ENCODE peak calls at places on chromosome 20, in eight cellular contexts. G is ovary, N is NB4, J is adrenal gland, K is body of pancreas, D is right lobe of liver, L is tibial nerve, O is upper lobe of left lung. T is an unnamed sample.

GRCh38 chr20:43840382-43841070 is 74.1 kb upstream of the TOX2 start:
- DNase-seq in G (no peak), N (peak), J (no peak), K (no peak), D (no peak), L (no peak), O (no peak), T (peak)

GRCh38 chr20:25313608-25314007 is 65.7 kb downstream of the PYGB start:
- DNase-seq in G (no peak), N (no peak), J (no peak), K (no peak), D (no peak), L (no peak), O (no peak), T (no peak)

GRCh38 chr20:42945194-42945593 is 244.5 kb downstream of the PTPRT start:
- DNase-seq in G (no peak), N (no peak), J (no peak), K (no peak), D (no peak), L (no peak), O (no peak), T (no peak)

GRCh38 chr20:46965477-46965876 is 70.8 kb downstream of the EYA2 start:
- DNase-seq in G (no peak), N (no peak), J (no peak), K (no peak), D (peak), L (no peak), O (no peak), T (no peak)

GRCh38 chr20:1469925-1470571 is 3.4 kb upstream of the NSFL1C start:
- DNase-seq in G (peak), N (peak), J (peak), K (peak), D (peak), L (peak), O (peak), T (peak)

GRCh38 chr20:36094497-36094896 is 60.0 kb upstream of the EPB41L1 start:
- DNase-seq in G (no peak), N (no peak), J (no peak), K (no peak), D (no peak), L (no peak), O (no peak), T (no peak)

GRCh38 chr20:38197217-38198008 is 32.3 kb upstream of the TGM2 start:
- DNase-seq in G (no peak), N (no peak), J (no peak), K (no peak), D (no peak), L (no peak), O (no peak), T (no peak)

GRCh38 chr20:20665933-20666332 is 46.5 kb downstream of the RALGAPA2 start:
- DNase-seq in G (no peak), N (no peak), J (no peak), K (no peak), D (no peak), L (no peak), O (no peak), T (no peak)

GRCh38 chr20:43681468-43681942 is 14.6 kb downstream of the MYBL2 start:
- DNase-seq in G (no peak), N (peak), J (no peak), K (peak), D (no peak), L (no peak), O (no peak), T (peak)

GRCh38 chr20:6768228-6769185 is 1.0 kb downstream of the BMP2 start:
- DNase-seq in G (peak), N (peak), J (peak), K (peak), D (peak), L (peak), O (peak), T (no peak)

GRCh38 chr20:31537859-31538245 is 23.6 kb downstream of the HM13 start:
- DNase-seq in G (no peak), N (no peak), J (no peak), K (no peak), D (no peak), L (no peak), O (no peak), T (no peak)

GRCh38 chr20:11331096-11331495 is 586.6 kb upstream of the BTBD3 start:
- DNase-seq in G (no peak), N (no peak), J (no peak), K (no peak), D (no peak), L (no peak), O (no peak), T (no peak)

GRCh38 chr20:34472246-34472925 is 43.8 kb upstream of the DYNLRB1 start:
- DNase-seq in G (no peak), N (peak), J (no peak), K (no peak), D (no peak), L (no peak), O (no peak), T (peak)

GRCh38 chr20:31966991-31967655 is 828 bp upstream of the XKR7 start:
- DNase-seq in G (no peak), N (no peak), J (no peak), K (no peak), D (no peak), L (no peak), O (no peak), T (no peak)

GRCh38 chr20:25579081-25579770 is 6.1 kb downstream of the NINL start:
- DNase-seq in G (no peak), N (no peak), J (no peak), K (no peak), D (no peak), L (no peak), O (no peak), T (no peak)

GRCh38 chr20:48928832-48929725 is 7.6 kb downstream of the ARFGEF2 start:
- DNase-seq in G (no peak), N (no peak), J (no peak), K (no peak), D (no peak), L (no peak), O (no peak), T (no peak)

GRCh38 chr20:40962733-40963504 is 65.7 kb upstream of the TOP1 start:
- DNase-seq in G (peak), N (peak), J (peak), K (peak), D (peak), L (peak), O (peak), T (peak)

GRCh38 chr20:24672181-24672880 is 202.9 kb downstream of the SYNDIG1 start:
- DNase-seq in G (no peak), N (no peak), J (no peak), K (no peak), D (no peak), L (no peak), O (no peak), T (no peak)

GRCh38 chr20:59933296-59933848 is at the start of gene SYCP2:
- DNase-seq in G (no peak), N (no peak), J (peak), K (peak), D (peak), L (no peak), O (peak), T (peak)

DNA sequence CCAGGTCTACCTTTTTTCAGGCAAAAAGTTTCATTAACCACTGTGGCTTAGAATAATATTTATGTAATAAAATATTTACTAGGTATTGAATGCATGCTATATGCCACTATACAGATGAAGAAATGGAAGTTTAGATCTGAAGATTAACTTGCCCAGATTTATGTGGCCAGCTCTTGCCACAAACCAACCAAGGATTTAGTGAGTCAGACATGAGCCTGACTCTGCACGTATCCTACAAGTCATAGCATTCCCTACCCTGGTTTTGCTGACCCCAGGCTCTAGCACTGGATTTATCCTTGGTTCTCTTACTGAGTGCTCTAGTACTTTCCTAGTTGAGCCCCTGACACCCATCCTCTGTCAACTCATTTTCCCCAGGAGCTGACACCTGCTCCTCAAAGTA is 75.4 kb downstream of the ANKEF1 start:
- DNase-seq in G (no peak), N (no peak), J (no peak), K (no peak), D (no peak), L (no peak), O (no peak), T (no peak)
- TF ChIP-seq POLR2A in G (no peak), N (no peak), J (no peak), K (no peak), D (no peak), L (no peak), O (no peak), T (no peak)

DNA sequence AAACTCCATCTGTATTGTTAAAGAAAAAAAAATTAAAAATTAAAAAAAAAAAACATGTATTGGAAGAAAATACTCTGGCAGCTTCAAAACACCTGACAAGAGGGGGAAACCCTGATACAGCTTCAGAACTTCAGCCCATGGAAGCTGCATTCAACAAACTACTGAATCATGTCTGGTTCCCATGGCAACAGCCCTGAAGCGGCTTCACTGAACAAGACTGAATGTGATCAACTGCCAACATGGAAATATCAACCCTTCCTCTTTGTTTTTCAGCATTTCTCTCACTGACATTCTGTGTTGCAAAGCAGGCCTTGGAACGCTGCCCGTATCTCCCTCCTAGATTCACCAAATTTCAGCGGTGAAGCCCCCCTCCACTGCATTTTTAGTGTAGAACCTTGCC is 91.3 kb upstream of the SHLD1 start:
- DNase-seq in G (peak), N (peak), J (peak), K (peak), D (peak), L (peak), O (peak), T (no peak)
- TF ChIP-seq POLR2A in G (no peak), N (no peak), J (peak), K (no peak), D (no peak), L (no peak), O (no peak), T (no peak)

DNA sequence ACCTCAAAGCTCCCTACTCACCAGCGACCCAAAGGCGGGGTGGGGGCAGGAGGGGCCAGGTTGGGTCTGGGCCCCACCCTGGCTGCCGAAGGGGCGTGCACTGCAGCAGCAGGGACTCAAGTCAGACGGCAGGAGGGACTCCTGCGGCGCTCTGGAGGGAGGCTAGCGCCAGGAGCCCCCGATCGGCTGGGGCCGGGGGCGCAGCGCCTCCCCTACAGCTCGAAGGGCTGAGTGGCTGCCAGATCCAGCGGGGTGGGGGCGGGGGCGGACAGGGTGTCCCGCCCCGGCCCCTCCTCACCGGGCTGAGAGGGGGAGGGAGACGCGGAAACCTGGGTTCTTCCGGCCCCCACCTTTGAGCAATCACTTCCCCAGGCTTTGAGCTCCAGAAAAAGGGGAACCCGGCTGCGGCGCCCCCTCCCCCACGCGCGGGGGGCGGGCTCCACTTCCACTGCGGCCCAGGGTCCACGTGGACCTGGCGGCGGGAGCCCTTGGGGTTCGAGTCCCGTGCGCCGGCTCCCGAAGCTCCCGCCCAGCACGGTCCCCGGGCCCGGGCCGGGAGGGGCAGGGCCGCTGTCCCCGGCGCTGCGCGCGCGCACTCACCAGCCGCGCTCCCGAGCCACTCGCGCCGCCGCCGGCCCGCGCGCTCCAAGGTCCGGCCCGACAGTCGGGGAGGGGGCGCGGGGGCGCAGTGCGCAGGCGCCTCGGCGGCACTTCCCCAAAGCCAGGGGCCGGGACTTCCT is at the start of gene RGS19:
- DNase-seq in G (peak), N (peak), J (peak), K (peak), D (peak), L (peak), O (peak), T (peak)
- TF ChIP-seq POLR2A in G (no peak), N (peak), J (no peak), K (peak), D (peak), L (peak), O (no peak), T (peak)

DNA sequence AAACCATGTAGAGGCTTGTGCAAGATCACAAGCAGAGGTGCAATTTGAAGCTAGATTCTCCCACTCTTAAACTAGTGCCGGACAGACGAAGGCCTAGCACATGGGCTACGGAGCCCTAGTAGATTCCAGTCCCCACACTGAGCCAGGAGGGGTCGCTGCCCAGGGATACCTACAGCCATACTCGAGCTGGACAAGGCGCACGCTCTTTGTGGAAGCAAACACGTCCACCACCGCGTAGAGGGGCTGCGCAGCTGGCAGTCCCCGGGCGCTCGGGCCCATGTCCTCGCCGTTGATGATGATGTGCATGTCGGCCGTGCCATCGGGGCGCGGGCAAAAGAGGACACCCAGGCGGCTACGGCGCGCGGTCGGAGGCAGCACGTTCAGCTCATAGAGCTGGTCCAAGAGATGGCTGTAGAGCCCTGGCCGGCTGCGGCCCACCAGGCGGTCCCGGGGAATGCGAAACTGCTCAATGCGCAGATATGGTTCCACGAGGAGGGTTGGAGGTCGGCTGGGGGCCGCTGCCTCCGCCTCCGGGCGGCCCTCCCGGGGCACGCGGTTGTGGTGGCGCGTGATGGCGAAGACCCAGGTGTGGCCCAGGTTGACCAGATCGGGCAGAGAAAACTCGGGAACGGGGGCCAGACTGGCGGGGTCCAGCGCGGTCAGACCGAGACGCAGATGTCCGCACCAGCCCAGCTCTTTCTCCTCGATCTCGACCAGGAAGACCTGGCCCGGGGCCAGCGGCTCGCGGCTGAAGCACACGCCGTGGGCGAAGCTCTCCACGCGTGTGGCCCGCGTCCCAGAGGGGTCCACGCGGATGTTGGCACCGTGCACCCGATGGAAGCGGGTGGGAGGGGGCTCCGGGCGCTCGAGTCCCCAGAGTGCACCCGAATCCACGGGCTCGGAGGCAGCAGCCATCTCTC is 671 bp downstream of the NEURL2 start:
- DNase-seq in G (peak), N (no peak), J (peak), K (peak), D (peak), L (peak), O (peak), T (no peak)
- TF ChIP-seq POLR2A in G (peak), N (no peak), J (no peak), K (peak), D (peak), L (no peak), O (no peak), T (no peak)

DNA sequence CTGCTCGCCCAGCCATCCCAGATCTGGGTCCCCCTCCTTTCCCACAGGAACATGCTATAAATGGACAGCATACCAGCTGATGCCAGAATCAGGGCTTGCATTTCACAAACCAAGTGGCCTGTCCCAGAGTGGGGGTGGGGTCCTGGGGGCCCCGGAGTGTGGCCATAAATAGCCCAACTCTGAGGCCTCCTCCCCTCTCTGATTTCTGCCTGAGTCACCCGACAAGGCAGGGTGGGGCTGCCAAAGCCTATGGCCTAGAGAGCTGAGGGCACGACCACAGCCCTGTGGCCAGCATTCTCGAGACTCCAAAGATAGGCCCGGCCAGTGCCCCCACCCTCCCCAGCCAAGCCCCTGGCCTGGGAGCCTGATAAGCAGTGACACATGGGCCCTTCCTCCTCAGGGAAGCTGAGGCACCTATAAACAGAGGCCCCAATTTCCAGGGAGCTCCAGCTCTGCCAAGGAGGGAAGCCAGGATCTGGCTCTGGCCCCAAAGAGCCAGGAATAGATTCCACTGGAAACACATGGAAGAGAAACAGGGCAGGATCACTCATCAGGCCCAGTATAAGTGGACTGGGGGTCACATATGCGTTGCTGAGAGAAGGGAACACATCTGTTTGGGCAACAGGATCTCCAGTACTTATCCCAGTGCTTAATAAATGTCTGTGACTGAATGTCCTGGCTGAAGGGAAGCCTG is 20.3 kb downstream of the SNTA1 start:
- DNase-seq in G (peak), N (peak), J (peak), K (no peak), D (no peak), L (no peak), O (no peak), T (peak)
- TF ChIP-seq POLR2A in G (no peak), N (no peak), J (no peak), K (no peak), D (no peak), L (no peak), O (no peak), T (no peak)

GRCh38 chr20:18056174-18057105 is 1.3 kb downstream of the OVOL2 start:
- DNase-seq in G (no peak), N (peak), J (no peak), K (peak), D (peak), L (no peak), O (peak), T (no peak)
- TF ChIP-seq POLR2A in G (no peak), N (no peak), J (no peak), K (peak), D (no peak), L (no peak), O (no peak), T (no peak)